ENCODE peak calls at places on chromosomes 13 and 19, in four cellular contexts. One of them, this sample, is unnamed.

GRCh38 chr19:40610396-40611064 is 9.4 kb downstream of the LTBP4 start:
- DNase-seq in H7: no peak
- DNase-seq in SK-N-SH: peak
- DNase-seq in cardiac muscle cell: no peak
- DNase-seq in this sample: peak

GRCh38 chr19:49807174-49807830 is 5.8 kb downstream of the FUZ start:
- DNase-seq in cardiac muscle cell: no peak
- DNase-seq in H7: peak
- DNase-seq in SK-N-SH: no peak
- DNase-seq in this sample: peak

GRCh38 chr13:113291997-113292862 is 4.8 kb upstream of the LAMP1 start:
- DNase-seq in H7: peak
- DNase-seq in cardiac muscle cell: peak
- DNase-seq in SK-N-SH: peak
- DNase-seq in this sample: no peak

GRCh38 chr19:4811328-4812131 is 20.0 kb downstream of the TICAM1 start:
- DNase-seq in cardiac muscle cell: peak
- DNase-seq in H7: peak
- DNase-seq in SK-N-SH: peak
- DNase-seq in this sample: peak

GRCh38 chr19:32767951-32768679 is 48.5 kb downstream of the TDRD12 start:
- DNase-seq in SK-N-SH: no peak
- DNase-seq in cardiac muscle cell: no peak
- DNase-seq in H7: no peak
- DNase-seq in this sample: no peak

GRCh38 chr19:35847911-35848310 is 4.4 kb downstream of the NPHS1 start:
- DNase-seq in SK-N-SH: no peak
- DNase-seq in cardiac muscle cell: no peak
- DNase-seq in H7: peak
- DNase-seq in this sample: no peak

GRCh38 chr13:110600980-110601379 is 14.4 kb upstream of the NAXD start:
- DNase-seq in cardiac muscle cell: no peak
- DNase-seq in SK-N-SH: no peak
- DNase-seq in H7: no peak
- DNase-seq in this sample: no peak

GRCh38 chr13:41564046-41564445 is 106.7 kb downstream of the RGCC start:
- DNase-seq in H7: no peak
- DNase-seq in cardiac muscle cell: no peak
- DNase-seq in SK-N-SH: no peak
- DNase-seq in this sample: no peak

GRCh38 chr19:1069009-1069779 is 2.2 kb downstream of the ARHGAP45 start:
- DNase-seq in SK-N-SH: no peak
- DNase-seq in cardiac muscle cell: no peak
- DNase-seq in H7: no peak
- DNase-seq in this sample: peak

GRCh38 chr13:44934724-44935123 is 54.5 kb downstream of the NUFIP1 start:
- DNase-seq in H7: no peak
- DNase-seq in SK-N-SH: no peak
- DNase-seq in cardiac muscle cell: no peak
- DNase-seq in this sample: no peak

GRCh38 chr19:7636691-7637373 is at the start of gene STXBP2:
- DNase-seq in SK-N-SH: peak
- DNase-seq in cardiac muscle cell: peak
- DNase-seq in H7: peak
- DNase-seq in this sample: peak

GRCh38 chr13:30477346-30478235 is 11.9 kb upstream of the HMGB1 start:
- DNase-seq in SK-N-SH: no peak
- DNase-seq in H7: peak
- DNase-seq in cardiac muscle cell: no peak
- DNase-seq in this sample: no peak

GRCh38 chr13:112466132-112467025 is 90.2 kb downstream of the SPACA7 start:
- DNase-seq in cardiac muscle cell: no peak
- DNase-seq in SK-N-SH: no peak
- DNase-seq in H7: peak
- DNase-seq in this sample: no peak

GRCh38 chr19:41195675-41196497 is 2.9 kb downstream of the CYP2S1 start:
- DNase-seq in cardiac muscle cell: no peak
- DNase-seq in H7: no peak
- DNase-seq in SK-N-SH: no peak
- DNase-seq in this sample: no peak

GRCh38 chr13:96052655-96053002 is 572 bp downstream of the UGGT2 start:
- DNase-seq in H7: no peak
- DNase-seq in cardiac muscle cell: peak
- DNase-seq in SK-N-SH: peak
- DNase-seq in this sample: no peak

GRCh38 chr13:64540468-64540867 is 2689.7 kb downstream of the PCDH9 start:
- DNase-seq in H7: no peak
- DNase-seq in cardiac muscle cell: no peak
- DNase-seq in SK-N-SH: no peak
- DNase-seq in this sample: no peak

GRCh38 chr19:42124386-42124901 is 7.8 kb downstream of the POU2F2 start:
- DNase-seq in SK-N-SH: no peak
- DNase-seq in cardiac muscle cell: no peak
- DNase-seq in H7: no peak
- DNase-seq in this sample: no peak

GRCh38 chr13:23570931-23571330 is 719 bp downstream of the TNFRSF19 start:
- DNase-seq in H7: no peak
- DNase-seq in SK-N-SH: no peak
- DNase-seq in cardiac muscle cell: no peak
- DNase-seq in this sample: no peak

GRCh38 chr19:31449379-31449778 is 100.1 kb upstream of the TSHZ3 start:
- DNase-seq in SK-N-SH: no peak
- DNase-seq in cardiac muscle cell: no peak
- DNase-seq in H7: no peak
- DNase-seq in this sample: no peak

GRCh38 chr19:51514866-51515481 is 13.4 kb upstream of the SIGLEC12 start:
- DNase-seq in H7: peak
- DNase-seq in SK-N-SH: peak
- DNase-seq in cardiac muscle cell: peak
- DNase-seq in this sample: peak

GRCh38 chr19:30274987-30275386 is 97.2 kb upstream of the ZNF536 start:
- DNase-seq in SK-N-SH: no peak
- DNase-seq in H7: no peak
- DNase-seq in cardiac muscle cell: no peak
- DNase-seq in this sample: no peak

GRCh38 chr13:42968906-42969305 is 23.1 kb downstream of the EPSTI1 start:
- DNase-seq in SK-N-SH: no peak
- DNase-seq in H7: peak
- DNase-seq in cardiac muscle cell: no peak
- DNase-seq in this sample: no peak

This sample was measured in activated CD8-positive, alpha-beta T cell treated with anti-CD3 and anti-CD28 coated beads, Interleukin-2, amount 10 ng/mL, durations not matched to agents 7 days and 5 days.